ENCODE peak calls at places on chromosomes 7 and 10, in nine cellular contexts. J is IMR-90, C is tibial nerve, O is HL-60, P is upper lobe of left lung, M is Peyer's patch, L is cardiac muscle cell, A is thoracic aorta, R is heart left ventricle. B is an unnamed sample. For H3K27me3, the result is how much of the 10 kb centered on the place peaks cover.

GRCh38 chr7:114312649-114313048 is 102.0 kb upstream of the FOXP2 start:
- DNase-seq in O (no peak), M (no peak), A (no peak), L (no peak), R (no peak), C (no peak), P (no peak), J (no peak), B (no peak)

GRCh38 chr10:6396652-6397051 is 183.4 kb downstream of the PRKCQ start:
- DNase-seq in R (no peak), C (no peak), L (no peak), P (no peak), A (no peak), J (peak), M (no peak), O (peak), B (peak)

GRCh38 chr10:61897671-61898434 is 3.6 kb upstream of the ARID5B start:
- DNase-seq in P (no peak), C (peak), O (no peak), L (peak), R (no peak), A (no peak), J (peak), M (peak), B (no peak)

GRCh38 chr10:77939561-77940001 is 13.0 kb upstream of the DLG5 start:
- DNase-seq in J (peak), R (no peak), A (no peak), L (no peak), P (no peak), M (no peak), C (peak), O (no peak), B (peak)

GRCh38 chr7:73734619-73735525 is 3.7 kb downstream of the ABHD11 start:
- DNase-seq in A (no peak), C (peak), P (no peak), M (peak), R (peak), L (peak), O (peak), J (peak), B (no peak)

GRCh38 chr7:132793474-132793873 is 217.2 kb upstream of the PLXNA4 start:
- DNase-seq in M (no peak), R (no peak), C (no peak), A (no peak), O (no peak), J (no peak), P (no peak), L (no peak), B (no peak)

GRCh38 chr7:44853391-44853790 is 5.5 kb upstream of the H2AZ2 start:
- DNase-seq in A (no peak), J (no peak), P (no peak), O (no peak), C (no peak), M (no peak), L (peak), R (no peak), B (no peak)

GRCh38 chr10:29063806-29064644 is 224.8 kb upstream of the LYZL1 start:
- DNase-seq in L (peak), O (no peak), P (no peak), J (peak), A (no peak), C (no peak), R (no peak), M (no peak), B (no peak)

GRCh38 chr10:95728535-95728934 is 27.4 kb upstream of the ENTPD1 start:
- DNase-seq in O (peak), C (no peak), P (no peak), L (no peak), R (no peak), A (no peak), J (peak), M (no peak), B (no peak)

GRCh38 chr10:89954787-89955566 is 253.6 kb downstream of the KIF20B start:
- DNase-seq in O (no peak), J (no peak), L (no peak), M (no peak), A (no peak), R (no peak), C (no peak), P (no peak), B (no peak)

GRCh38 chr10:77504196-77504869 is 133.3 kb downstream of the KCNMA1 start:
- DNase-seq in C (no peak), M (no peak), P (no peak), R (no peak), A (no peak), O (no peak), J (peak), L (no peak), B (no peak)

GRCh38 chr7:63093481-63093880 is 905.2 kb upstream of the ZNF722 start:
- DNase-seq in M (no peak), J (no peak), C (no peak), P (no peak), O (peak), A (no peak), R (no peak), L (no peak), B (no peak)

GRCh38 chr7:128398016-128398840 is 11.6 kb downstream of the IMPDH1 start:
- DNase-seq in J (peak), L (peak), C (peak), P (no peak), O (peak), A (no peak), R (no peak), M (peak), B (no peak)

GRCh38 chr7:2510909-2511768 is 8.4 kb upstream of the LFNG start:
- DNase-seq in C (no peak), O (peak), A (no peak), J (no peak), P (peak), R (no peak), L (no peak), M (peak), B (no peak)

GRCh38 chr10:67839957-67840356 is 2.0 kb upstream of the DNAJC12 start:
- DNase-seq in A (no peak), M (no peak), R (no peak), J (peak), O (no peak), P (no peak), C (no peak), L (no peak), B (no peak)

GRCh38 chr10:91803386-91804125 is 5.3 kb downstream of the TNKS2 start:
- DNase-seq in A (no peak), P (no peak), L (no peak), C (no peak), J (no peak), O (no peak), R (no peak), M (no peak), B (no peak)

GRCh38 chr10:49408437-49409306 is 12.8 kb upstream of the DRGX start:
- DNase-seq in L (peak), J (no peak), A (no peak), M (no peak), O (peak), R (no peak), P (no peak), C (no peak), B (no peak)

GRCh38 chr7:33191326-33191725 is 62.0 kb downstream of the BBS9 start:
- DNase-seq in O (no peak), R (no peak), L (no peak), A (no peak), M (no peak), P (no peak), C (no peak), J (no peak), B (no peak)

GRCh38 chr10:12482586-12482985 is 133.2 kb downstream of the CAMK1D start:
- DNase-seq in A (no peak), J (no peak), O (no peak), C (no peak), M (no peak), P (no peak), R (no peak), L (peak), B (no peak)

GRCh38 chr7:113083834-113084498 is 2.7 kb downstream of the GPR85 start:
- DNase-seq in R (no peak), J (no peak), P (no peak), A (no peak), L (no peak), O (no peak), C (no peak), M (no peak), B (no peak)

GRCh38 chr10:3099291-3100092 is 32.1 kb downstream of the PFKP start:
- DNase-seq in A (no peak), O (no peak), R (no peak), M (no peak), L (no peak), J (peak), P (no peak), C (no peak), B (peak)

GRCh38 chr7:83732305-83732704 is 83.4 kb upstream of the SEMA3E start:
- DNase-seq in C (no peak), O (peak), M (no peak), A (no peak), L (no peak), J (no peak), R (no peak), P (no peak), B (no peak)

GRCh38 chr10:77516575-77516974 is 121.0 kb downstream of the KCNMA1 start:
- DNase-seq in P (peak), A (no peak), C (no peak), R (no peak), O (no peak), L (no peak), M (no peak), J (no peak), B (no peak)

GRCh38 chr10:47277352-47278151 is 22.4 kb upstream of the GDF10 start:
- DNase-seq in P (no peak), C (no peak), L (no peak), O (no peak), R (no peak), M (no peak), A (no peak), J (no peak), B (no peak)

GRCh38 chr7:27156508-27156898 is at the start of gene HOXA7:
- DNase-seq in M (peak), L (no peak), C (peak), O (peak), R (peak), J (peak), P (peak), A (no peak), B (no peak)

GRCh38 chr7:121608785-121609184 is 212.7 kb upstream of the FAM3C start:
- DNase-seq in R (no peak), L (no peak), A (no peak), J (no peak), O (no peak), C (no peak), P (no peak), M (no peak), B (no peak)

GRCh38 chr10:105864854-105865253 is 1223.8 kb downstream of the SORCS3 start:
- DNase-seq in A (no peak), C (no peak), R (no peak), L (no peak), P (no peak), M (no peak), J (no peak), O (no peak), B (no peak)

GRCh38 chr7:87253589-87254087 is 34.1 kb upstream of the TMEM243 start:
- DNase-seq in R (no peak), C (no peak), L (no peak), M (no peak), A (no peak), P (no peak), O (no peak), J (no peak), B (no peak)

GRCh38 chr7:112143151-112143550 is 63.0 kb downstream of the DOCK4 start:
- DNase-seq in M (no peak), R (no peak), C (no peak), L (no peak), J (peak), P (no peak), O (no peak), A (no peak), B (peak)

GRCh38 chr10:43041422-43042342 is 35.2 kb upstream of the RET start:
- DNase-seq in A (no peak), O (no peak), L (no peak), M (no peak), P (no peak), R (peak), C (no peak), J (no peak), B (no peak)

DNA sequence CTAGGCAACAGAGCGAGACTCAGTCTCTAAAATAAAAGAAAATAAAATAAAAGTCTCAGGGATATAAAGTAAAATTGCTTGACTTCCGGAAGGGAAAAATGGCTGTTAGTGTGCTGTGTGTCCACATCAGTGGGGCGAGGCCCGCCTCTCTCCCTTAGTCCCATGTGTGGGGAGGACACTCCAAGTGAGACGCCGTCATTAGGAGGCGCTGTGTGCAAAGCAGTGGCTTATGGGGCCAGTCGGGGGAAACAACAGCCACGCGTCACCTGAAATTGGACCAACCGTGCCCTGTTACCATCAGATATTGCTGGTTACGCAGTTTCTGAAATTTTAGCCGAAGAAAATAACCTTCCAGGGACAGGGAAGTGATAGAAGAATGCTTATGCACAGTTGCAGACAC is 15.8 kb downstream of the SFXN4 start:
- DNase-seq in C (no peak), R (no peak), M (no peak), J (no peak), A (no peak), L (no peak), P (no peak), O (no peak), B (no peak)
- TF ChIP-seq CTCF in C (no peak), R (no peak), M (no peak), J (peak), A (no peak), L (peak), P (no peak), O (no peak), B (peak)

DNA sequence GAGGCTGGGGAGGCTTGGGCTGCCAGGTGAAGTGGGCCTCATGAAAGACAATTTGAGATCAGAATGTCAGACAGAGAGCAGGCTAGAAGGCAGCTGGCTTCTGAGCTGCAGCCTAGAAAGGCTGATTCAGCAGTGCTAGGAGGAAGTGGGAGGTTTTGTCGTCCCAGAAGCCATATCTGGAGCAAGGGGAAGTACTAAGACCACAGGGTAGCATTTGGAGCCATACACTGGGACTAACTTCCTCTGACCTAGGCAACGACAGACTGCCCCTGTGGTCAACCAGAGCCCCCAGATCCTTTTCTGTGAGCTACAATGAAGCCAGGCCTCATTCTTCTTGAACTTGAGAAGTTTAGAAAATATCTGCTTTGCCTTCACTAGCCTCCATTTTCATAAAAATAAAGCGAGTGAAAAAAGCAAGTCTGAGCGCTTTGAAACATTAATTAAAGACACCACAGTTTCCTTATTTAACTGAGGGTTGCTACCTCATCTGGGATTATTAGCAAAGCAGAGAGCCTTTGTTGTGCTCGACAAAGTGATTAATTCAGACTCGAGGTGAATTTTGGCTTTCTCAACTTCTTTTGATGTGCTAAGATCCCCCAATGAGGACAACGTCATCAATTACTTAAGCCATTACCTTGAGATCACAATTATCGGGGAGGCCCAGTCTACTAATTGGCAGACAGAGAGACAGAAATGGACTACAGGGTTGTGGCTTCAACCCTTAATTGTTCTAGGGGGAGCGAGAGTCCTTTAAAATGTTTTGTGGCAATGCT is 26.6 kb downstream of the TBXAS1 start:
- DNase-seq in O (peak), C (no peak), A (no peak), J (no peak), M (peak), L (no peak), P (no peak), R (no peak), B (no peak)
- H3K27ac ChIP-seq in O (peak), C (no peak), A (no peak), J (peak), M (peak), L (no peak), P (peak), R (no peak), B (no peak)

DNA sequence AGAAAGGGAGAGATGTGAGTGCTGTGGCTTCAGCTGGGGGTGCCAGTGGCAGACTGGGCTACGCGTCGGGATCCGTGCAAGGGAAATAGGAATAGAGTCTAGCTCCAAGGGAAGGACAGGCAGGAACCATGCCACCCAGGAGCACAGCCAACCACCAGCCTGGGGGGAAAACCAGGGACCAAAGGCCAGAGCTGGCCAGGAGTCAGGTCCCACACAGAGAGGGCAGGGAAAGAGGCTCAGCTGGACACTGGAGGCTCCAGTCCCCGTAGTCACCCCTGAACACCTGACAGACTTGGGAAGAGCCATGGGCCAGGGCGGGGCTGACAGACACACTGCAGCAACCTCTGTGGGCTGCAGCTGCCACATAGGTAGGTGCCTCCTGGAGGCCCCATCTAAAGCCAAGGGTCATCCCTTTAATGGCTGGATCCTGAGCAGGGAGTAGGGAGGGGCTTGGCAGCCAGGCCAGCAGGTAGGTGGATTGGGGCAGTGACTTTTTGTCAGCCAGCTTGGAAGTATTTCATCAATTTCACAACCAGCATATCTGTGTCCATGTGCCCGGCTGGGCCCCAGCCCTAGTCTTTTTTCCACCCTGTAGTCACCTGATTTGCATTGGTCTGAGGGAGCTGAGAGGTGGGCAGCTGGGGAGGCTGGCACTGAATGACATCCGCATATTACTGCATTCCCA is 163.2 kb downstream of the SH2D4B start:
- DNase-seq in O (no peak), A (no peak), C (no peak), R (no peak), M (no peak), L (no peak), P (peak), J (no peak), B (no peak)
- H3K27me3 ChIP-seq in O (under half), A (under half), C (under half), R (under half), M (under half), L (under half), P (under half), J (under half), B (under half)

GRCh38 chr7:65477326-65477725 is 103.7 kb downstream of the ZNF92 start:
- DNase-seq in R (no peak), L (peak), C (no peak), O (no peak), J (peak), A (no peak), P (no peak), M (no peak), B (no peak)
- TF ChIP-seq CTCF in R (no peak), L (peak), C (no peak), O (no peak), J (no peak), A (no peak), P (no peak), M (no peak), B (peak)

GRCh38 chr7:45984386-45985295 is 63.6 kb upstream of the IGFBP3 start:
- DNase-seq in R (no peak), O (no peak), C (no peak), L (no peak), P (no peak), A (no peak), J (no peak), M (no peak), B (no peak)

GRCh38 chr7:45983720-45984032 is 62.6 kb upstream of the IGFBP3 start:
- DNase-seq in P (no peak), A (no peak), O (no peak), L (no peak), R (no peak), C (no peak), J (no peak), M (no peak), B (no peak)

GRCh38 chr7:45980973-45981372 is 59.9 kb upstream of the IGFBP3 start:
- DNase-seq in R (no peak), J (no peak), M (no peak), P (no peak), A (no peak), C (no peak), O (no peak), L (no peak), B (no peak)

GRCh38 chr7:45982132-45982531 is 61.1 kb upstream of the IGFBP3 start:
- DNase-seq in R (no peak), J (no peak), O (no peak), C (no peak), M (no peak), P (no peak), L (no peak), A (no peak), B (no peak)

GRCh38 chr7:45982912-45983719 is 62.0 kb upstream of the IGFBP3 start:
- DNase-seq in C (no peak), J (no peak), L (no peak), R (no peak), P (no peak), O (no peak), M (no peak), A (no peak), B (no peak)
- H3K27ac ChIP-seq in C (peak), J (no peak), L (no peak), R (no peak), P (no peak), O (no peak), M (no peak), A (peak), B (no peak)

GRCh38 chr7:22952306-22953011 is 61.5 kb downstream of the HYCC1 start:
- DNase-seq in P (no peak), C (no peak), L (no peak), R (no peak), M (no peak), O (no peak), A (no peak), J (no peak), B (no peak)

GRCh38 chr7:22945584-22945983 is 68.3 kb downstream of the HYCC1 start:
- DNase-seq in R (no peak), A (no peak), P (no peak), M (no peak), O (no peak), J (peak), C (no peak), L (no peak), B (no peak)

GRCh38 chr7:22944506-22944905 is 69.4 kb downstream of the HYCC1 start:
- DNase-seq in O (no peak), A (no peak), R (no peak), P (no peak), M (no peak), L (no peak), J (peak), C (no peak), B (no peak)

GRCh38 chr7:22949944-22950343 is 64.0 kb downstream of the HYCC1 start:
- DNase-seq in R (no peak), P (no peak), J (no peak), O (no peak), L (no peak), A (no peak), M (no peak), C (no peak), B (no peak)

DNA sequence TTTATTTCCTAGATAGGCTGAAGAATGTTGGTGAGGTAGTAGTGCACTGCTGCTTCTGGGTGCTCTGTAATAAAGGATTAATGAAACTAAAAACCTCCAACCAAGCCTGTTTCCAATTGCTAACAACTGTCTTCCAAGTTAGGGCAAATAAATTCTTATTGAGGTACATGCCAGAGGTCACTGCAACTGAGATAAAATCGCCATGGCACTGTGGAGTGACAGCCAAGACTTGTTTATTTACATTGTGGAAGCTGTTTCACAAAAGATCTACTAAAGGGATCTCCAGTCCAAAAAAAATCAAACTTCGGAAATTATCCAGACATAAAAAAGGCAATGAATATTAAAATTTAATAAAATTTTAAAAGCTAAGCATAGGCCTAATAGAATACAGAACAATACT is 65.2 kb downstream of the HYCC1 start:
- DNase-seq in M (no peak), R (no peak), O (no peak), P (no peak), J (no peak), C (no peak), L (no peak), A (no peak), B (no peak)
- H3K27me3 ChIP-seq in M (under half), R (under half), O (under half), P (under half), J (under half), C (under half), L (under half), A (under half), B (under half)

GRCh38 chr10:132764108-132764507 is 21.8 kb downstream of the NKX6-2 start:
- DNase-seq in M (no peak), L (no peak), O (no peak), R (no peak), C (no peak), P (no peak), J (no peak), A (no peak), B (no peak)
- TF ChIP-seq CTCF in M (no peak), L (no peak), O (no peak), R (no peak), C (no peak), P (no peak), J (no peak), A (no peak), B (no peak)

B was measured in AG04450.